ENCODE peak calls at places on chromosomes 5 and 9, in six cellular contexts. One of them, this sample, is unnamed.

GRCh38 chr9:77541600-77541999 is 106.5 kb downstream of the GNA14 start:
- DNase-seq in fibroblast of the aortic adventitia: no peak
- DNase-seq in left cardiac atrium: no peak
- DNase-seq in mucosa of gallbladder: no peak
- DNase-seq in cardiac septum: no peak
- DNase-seq in activated CD8-positive, alpha-beta T cell treated with anti-CD3 and anti-CD28 coated beads, Interleukin-2, amount 10 ng/mL, durations not matched to agents 7 days and 5 days: no peak
- DNase-seq in this sample: no peak

GRCh38 chr5:17897776-17898175 is 263.5 kb downstream of the TAF11L14 start:
- DNase-seq in left cardiac atrium: no peak
- DNase-seq in fibroblast of the aortic adventitia: no peak
- DNase-seq in mucosa of gallbladder: no peak
- DNase-seq in cardiac septum: no peak
- DNase-seq in activated CD8-positive, alpha-beta T cell treated with anti-CD3 and anti-CD28 coated beads, Interleukin-2, amount 10 ng/mL, durations not matched to agents 7 days and 5 days: no peak
- DNase-seq in this sample: no peak

GRCh38 chr9:2496934-2497333 is 124.7 kb upstream of the VLDLR start:
- DNase-seq in mucosa of gallbladder: no peak
- DNase-seq in cardiac septum: no peak
- DNase-seq in left cardiac atrium: no peak
- DNase-seq in fibroblast of the aortic adventitia: peak; percentile 57
- DNase-seq in activated CD8-positive, alpha-beta T cell treated with anti-CD3 and anti-CD28 coated beads, Interleukin-2, amount 10 ng/mL, durations not matched to agents 7 days and 5 days: no peak
- DNase-seq in this sample: no peak

GRCh38 chr9:132931178-132931735 is 13.2 kb downstream of the TSC1 start:
- DNase-seq in fibroblast of the aortic adventitia: no peak
- DNase-seq in activated CD8-positive, alpha-beta T cell treated with anti-CD3 and anti-CD28 coated beads, Interleukin-2, amount 10 ng/mL, durations not matched to agents 7 days and 5 days: no peak
- DNase-seq in mucosa of gallbladder: no peak
- DNase-seq in left cardiac atrium: no peak
- DNase-seq in cardiac septum: no peak
- DNase-seq in this sample: no peak

GRCh38 chr5:170443624-170444023 is 54.5 kb upstream of the KCNMB1 start:
- DNase-seq in activated CD8-positive, alpha-beta T cell treated with anti-CD3 and anti-CD28 coated beads, Interleukin-2, amount 10 ng/mL, durations not matched to agents 7 days and 5 days: no peak
- DNase-seq in cardiac septum: no peak
- DNase-seq in mucosa of gallbladder: no peak
- DNase-seq in fibroblast of the aortic adventitia: no peak
- DNase-seq in left cardiac atrium: no peak
- DNase-seq in this sample: no peak

GRCh38 chr9:5587024-5587423 is 41.9 kb upstream of the RIC1 start:
- DNase-seq in fibroblast of the aortic adventitia: peak; percentile 63
- DNase-seq in left cardiac atrium: no peak
- DNase-seq in mucosa of gallbladder: no peak
- DNase-seq in activated CD8-positive, alpha-beta T cell treated with anti-CD3 and anti-CD28 coated beads, Interleukin-2, amount 10 ng/mL, durations not matched to agents 7 days and 5 days: no peak
- DNase-seq in cardiac septum: no peak
- DNase-seq in this sample: no peak

GRCh38 chr9:77903666-77904248 is 127.9 kb downstream of the GNAQ start:
- DNase-seq in activated CD8-positive, alpha-beta T cell treated with anti-CD3 and anti-CD28 coated beads, Interleukin-2, amount 10 ng/mL, durations not matched to agents 7 days and 5 days: no peak
- DNase-seq in fibroblast of the aortic adventitia: peak; percentile 80
- DNase-seq in cardiac septum: no peak
- DNase-seq in mucosa of gallbladder: no peak
- DNase-seq in left cardiac atrium: no peak
- DNase-seq in this sample: no peak

GRCh38 chr5:116959843-116960242 is 385.2 kb upstream of the SEMA6A start:
- DNase-seq in fibroblast of the aortic adventitia: no peak
- DNase-seq in mucosa of gallbladder: no peak
- DNase-seq in activated CD8-positive, alpha-beta T cell treated with anti-CD3 and anti-CD28 coated beads, Interleukin-2, amount 10 ng/mL, durations not matched to agents 7 days and 5 days: no peak
- DNase-seq in left cardiac atrium: no peak
- DNase-seq in cardiac septum: no peak
- DNase-seq in this sample: no peak

GRCh38 chr5:17180957-17181723 is 36.3 kb upstream of the BASP1 start:
- DNase-seq in left cardiac atrium: no peak
- DNase-seq in cardiac septum: no peak
- DNase-seq in fibroblast of the aortic adventitia: peak; percentile 99
- DNase-seq in mucosa of gallbladder: no peak
- DNase-seq in activated CD8-positive, alpha-beta T cell treated with anti-CD3 and anti-CD28 coated beads, Interleukin-2, amount 10 ng/mL, durations not matched to agents 7 days and 5 days: no peak
- DNase-seq in this sample: no peak

GRCh38 chr5:179306191-179307005 is 38.9 kb downstream of the ADAMTS2 start:
- DNase-seq in cardiac septum: peak; percentile 36
- DNase-seq in mucosa of gallbladder: no peak
- DNase-seq in left cardiac atrium: no peak
- DNase-seq in activated CD8-positive, alpha-beta T cell treated with anti-CD3 and anti-CD28 coated beads, Interleukin-2, amount 10 ng/mL, durations not matched to agents 7 days and 5 days: no peak
- DNase-seq in fibroblast of the aortic adventitia: peak; percentile 56
- DNase-seq in this sample: peak; percentile 43

GRCh38 chr5:81183811-81184748 is 49.0 kb upstream of the CKMT2 start:
- DNase-seq in cardiac septum: no peak
- DNase-seq in activated CD8-positive, alpha-beta T cell treated with anti-CD3 and anti-CD28 coated beads, Interleukin-2, amount 10 ng/mL, durations not matched to agents 7 days and 5 days: no peak
- DNase-seq in left cardiac atrium: no peak
- DNase-seq in mucosa of gallbladder: no peak
- DNase-seq in fibroblast of the aortic adventitia: no peak
- DNase-seq in this sample: no peak

GRCh38 chr9:21589344-21590056 is 107.4 kb upstream of the IFNE start:
- DNase-seq in fibroblast of the aortic adventitia: no peak
- DNase-seq in mucosa of gallbladder: no peak
- DNase-seq in left cardiac atrium: no peak
- DNase-seq in activated CD8-positive, alpha-beta T cell treated with anti-CD3 and anti-CD28 coated beads, Interleukin-2, amount 10 ng/mL, durations not matched to agents 7 days and 5 days: no peak
- DNase-seq in cardiac septum: no peak
- DNase-seq in this sample: no peak

GRCh38 chr5:140296289-140296688 is 6.6 kb downstream of the PFDN1 start:
- DNase-seq in left cardiac atrium: no peak
- DNase-seq in fibroblast of the aortic adventitia: peak; percentile 47
- DNase-seq in mucosa of gallbladder: no peak
- DNase-seq in activated CD8-positive, alpha-beta T cell treated with anti-CD3 and anti-CD28 coated beads, Interleukin-2, amount 10 ng/mL, durations not matched to agents 7 days and 5 days: no peak
- DNase-seq in cardiac septum: no peak
- DNase-seq in this sample: no peak

GRCh38 chr9:82363236-82363635 is 374.7 kb downstream of the SPATA31D1 start:
- DNase-seq in fibroblast of the aortic adventitia: no peak
- DNase-seq in left cardiac atrium: no peak
- DNase-seq in mucosa of gallbladder: no peak
- DNase-seq in activated CD8-positive, alpha-beta T cell treated with anti-CD3 and anti-CD28 coated beads, Interleukin-2, amount 10 ng/mL, durations not matched to agents 7 days and 5 days: no peak
- DNase-seq in cardiac septum: no peak
- DNase-seq in this sample: no peak

GRCh38 chr9:133443982-133444381 is 15.8 kb upstream of the CACFD1 start:
- DNase-seq in fibroblast of the aortic adventitia: no peak
- DNase-seq in left cardiac atrium: no peak
- DNase-seq in cardiac septum: no peak
- DNase-seq in mucosa of gallbladder: no peak
- DNase-seq in activated CD8-positive, alpha-beta T cell treated with anti-CD3 and anti-CD28 coated beads, Interleukin-2, amount 10 ng/mL, durations not matched to agents 7 days and 5 days: no peak
- DNase-seq in this sample: no peak

GRCh38 chr9:136095028-136095494 is at the start of gene NACC2:
- DNase-seq in mucosa of gallbladder: peak; percentile 68
- DNase-seq in cardiac septum: peak; percentile 88
- DNase-seq in fibroblast of the aortic adventitia: peak; percentile 45
- DNase-seq in activated CD8-positive, alpha-beta T cell treated with anti-CD3 and anti-CD28 coated beads, Interleukin-2, amount 10 ng/mL, durations not matched to agents 7 days and 5 days: no peak
- DNase-seq in left cardiac atrium: peak; percentile 79
- DNase-seq in this sample: no peak

GRCh38 chr9:129712595-129713524 is 40.0 kb downstream of the PTGES start:
- DNase-seq in left cardiac atrium: no peak
- DNase-seq in mucosa of gallbladder: no peak
- DNase-seq in fibroblast of the aortic adventitia: peak; percentile 84
- DNase-seq in activated CD8-positive, alpha-beta T cell treated with anti-CD3 and anti-CD28 coated beads, Interleukin-2, amount 10 ng/mL, durations not matched to agents 7 days and 5 days: no peak
- DNase-seq in cardiac septum: no peak
- DNase-seq in this sample: peak; percentile 73

GRCh38 chr9:128068656-128069221 is 707 bp downstream of the SLC25A25 start:
- DNase-seq in cardiac septum: no peak
- DNase-seq in activated CD8-positive, alpha-beta T cell treated with anti-CD3 and anti-CD28 coated beads, Interleukin-2, amount 10 ng/mL, durations not matched to agents 7 days and 5 days: no peak
- DNase-seq in fibroblast of the aortic adventitia: no peak
- DNase-seq in left cardiac atrium: no peak
- DNase-seq in mucosa of gallbladder: no peak
- DNase-seq in this sample: no peak

GRCh38 chr9:135604437-135605237 is 34.7 kb downstream of the GLT6D1 start:
- DNase-seq in fibroblast of the aortic adventitia: no peak
- DNase-seq in activated CD8-positive, alpha-beta T cell treated with anti-CD3 and anti-CD28 coated beads, Interleukin-2, amount 10 ng/mL, durations not matched to agents 7 days and 5 days: no peak
- DNase-seq in cardiac septum: no peak
- DNase-seq in left cardiac atrium: no peak
- DNase-seq in mucosa of gallbladder: no peak
- DNase-seq in this sample: peak; percentile 65

GRCh38 chr9:13113751-13114150 is 165.7 kb downstream of the MPDZ start:
- DNase-seq in activated CD8-positive, alpha-beta T cell treated with anti-CD3 and anti-CD28 coated beads, Interleukin-2, amount 10 ng/mL, durations not matched to agents 7 days and 5 days: no peak
- DNase-seq in mucosa of gallbladder: no peak
- DNase-seq in left cardiac atrium: no peak
- DNase-seq in fibroblast of the aortic adventitia: peak; percentile 21
- DNase-seq in cardiac septum: no peak
- DNase-seq in this sample: no peak

GRCh38 chr9:124427281-124427680 is 12.0 kb upstream of the PSMB7 start:
- DNase-seq in mucosa of gallbladder: no peak
- DNase-seq in activated CD8-positive, alpha-beta T cell treated with anti-CD3 and anti-CD28 coated beads, Interleukin-2, amount 10 ng/mL, durations not matched to agents 7 days and 5 days: no peak
- DNase-seq in fibroblast of the aortic adventitia: no peak
- DNase-seq in cardiac septum: no peak
- DNase-seq in left cardiac atrium: no peak
- DNase-seq in this sample: no peak

GRCh38 chr5:160287378-160288051 is 24.8 kb downstream of the CCNJL start:
- DNase-seq in cardiac septum: peak; percentile 89
- DNase-seq in activated CD8-positive, alpha-beta T cell treated with anti-CD3 and anti-CD28 coated beads, Interleukin-2, amount 10 ng/mL, durations not matched to agents 7 days and 5 days: no peak
- DNase-seq in fibroblast of the aortic adventitia: peak; percentile 35
- DNase-seq in mucosa of gallbladder: peak; percentile 55
- DNase-seq in left cardiac atrium: peak; percentile 87
- DNase-seq in this sample: no peak

GRCh38 chr5:107669543-107670027 is 1.2 kb downstream of the EFNA5 start:
- DNase-seq in activated CD8-positive, alpha-beta T cell treated with anti-CD3 and anti-CD28 coated beads, Interleukin-2, amount 10 ng/mL, durations not matched to agents 7 days and 5 days: no peak
- DNase-seq in mucosa of gallbladder: peak; percentile 21
- DNase-seq in left cardiac atrium: peak; percentile 61
- DNase-seq in fibroblast of the aortic adventitia: peak; percentile 42
- DNase-seq in cardiac septum: peak; percentile 78
- DNase-seq in this sample: no peak

GRCh38 chr5:22649076-22649475 is 204.1 kb downstream of the CDH12 start:
- DNase-seq in activated CD8-positive, alpha-beta T cell treated with anti-CD3 and anti-CD28 coated beads, Interleukin-2, amount 10 ng/mL, durations not matched to agents 7 days and 5 days: no peak
- DNase-seq in left cardiac atrium: no peak
- DNase-seq in fibroblast of the aortic adventitia: no peak
- DNase-seq in mucosa of gallbladder: peak; percentile 51
- DNase-seq in cardiac septum: no peak
- DNase-seq in this sample: no peak

GRCh38 chr5:1371602-1372342 is 26.9 kb upstream of the CLPTM1L start:
- DNase-seq in activated CD8-positive, alpha-beta T cell treated with anti-CD3 and anti-CD28 coated beads, Interleukin-2, amount 10 ng/mL, durations not matched to agents 7 days and 5 days: no peak
- DNase-seq in cardiac septum: no peak
- DNase-seq in left cardiac atrium: no peak
- DNase-seq in fibroblast of the aortic adventitia: no peak
- DNase-seq in mucosa of gallbladder: no peak
- DNase-seq in this sample: no peak

GRCh38 chr5:174482549-174482948 is 241.8 kb upstream of the MSX2 start:
- DNase-seq in mucosa of gallbladder: no peak
- DNase-seq in cardiac septum: no peak
- DNase-seq in left cardiac atrium: no peak
- DNase-seq in activated CD8-positive, alpha-beta T cell treated with anti-CD3 and anti-CD28 coated beads, Interleukin-2, amount 10 ng/mL, durations not matched to agents 7 days and 5 days: no peak
- DNase-seq in fibroblast of the aortic adventitia: no peak
- DNase-seq in this sample: no peak

GRCh38 chr5:144697847-144698262 is 527.2 kb downstream of the KCTD16 start:
- DNase-seq in fibroblast of the aortic adventitia: peak; percentile 96
- DNase-seq in cardiac septum: no peak
- DNase-seq in activated CD8-positive, alpha-beta T cell treated with anti-CD3 and anti-CD28 coated beads, Interleukin-2, amount 10 ng/mL, durations not matched to agents 7 days and 5 days: no peak
- DNase-seq in mucosa of gallbladder: no peak
- DNase-seq in left cardiac atrium: no peak
- DNase-seq in this sample: no peak

GRCh38 chr5:2155556-2155955 is 272.8 kb upstream of the IRX4 start:
- DNase-seq in activated CD8-positive, alpha-beta T cell treated with anti-CD3 and anti-CD28 coated beads, Interleukin-2, amount 10 ng/mL, durations not matched to agents 7 days and 5 days: no peak
- DNase-seq in cardiac septum: no peak
- DNase-seq in fibroblast of the aortic adventitia: no peak
- DNase-seq in left cardiac atrium: no peak
- DNase-seq in mucosa of gallbladder: no peak
- DNase-seq in this sample: no peak

GRCh38 chr9:129038109-129038852 is 1.9 kb downstream of the MIGA2 start:
- DNase-seq in mucosa of gallbladder: peak; percentile 18
- DNase-seq in left cardiac atrium: peak; percentile 58
- DNase-seq in cardiac septum: no peak
- DNase-seq in fibroblast of the aortic adventitia: no peak
- DNase-seq in activated CD8-positive, alpha-beta T cell treated with anti-CD3 and anti-CD28 coated beads, Interleukin-2, amount 10 ng/mL, durations not matched to agents 7 days and 5 days: no peak
- DNase-seq in this sample: no peak

GRCh38 chr5:96807099-96807654 is 568 bp downstream of the ERAP1 start:
- DNase-seq in activated CD8-positive, alpha-beta T cell treated with anti-CD3 and anti-CD28 coated beads, Interleukin-2, amount 10 ng/mL, durations not matched to agents 7 days and 5 days: peak; percentile 54
- DNase-seq in cardiac septum: peak; percentile 92
- DNase-seq in left cardiac atrium: peak; percentile 86
- DNase-seq in mucosa of gallbladder: peak; percentile 69
- DNase-seq in fibroblast of the aortic adventitia: peak; percentile 57
- DNase-seq in this sample: peak; percentile 89

GRCh38 chr9:75170898-75171360 is 82.6 kb downstream of the OSTF1 start:
- DNase-seq in left cardiac atrium: no peak
- DNase-seq in fibroblast of the aortic adventitia: peak; percentile 34
- DNase-seq in cardiac septum: no peak
- DNase-seq in activated CD8-positive, alpha-beta T cell treated with anti-CD3 and anti-CD28 coated beads, Interleukin-2, amount 10 ng/mL, durations not matched to agents 7 days and 5 days: no peak
- DNase-seq in mucosa of gallbladder: no peak
- DNase-seq in this sample: no peak

GRCh38 chr5:41306005-41306404 is 92.7 kb upstream of the C6 start:
- DNase-seq in fibroblast of the aortic adventitia: no peak
- DNase-seq in left cardiac atrium: no peak
- DNase-seq in activated CD8-positive, alpha-beta T cell treated with anti-CD3 and anti-CD28 coated beads, Interleukin-2, amount 10 ng/mL, durations not matched to agents 7 days and 5 days: no peak
- DNase-seq in mucosa of gallbladder: no peak
- DNase-seq in cardiac septum: no peak
- DNase-seq in this sample: no peak

GRCh38 chr5:107764282-107764681 is 93.5 kb upstream of the EFNA5 start:
- DNase-seq in cardiac septum: no peak
- DNase-seq in activated CD8-positive, alpha-beta T cell treated with anti-CD3 and anti-CD28 coated beads, Interleukin-2, amount 10 ng/mL, durations not matched to agents 7 days and 5 days: no peak
- DNase-seq in fibroblast of the aortic adventitia: no peak
- DNase-seq in mucosa of gallbladder: no peak
- DNase-seq in left cardiac atrium: no peak
- DNase-seq in this sample: no peak

GRCh38 chr5:177440211-177440989 is 6.2 kb upstream of the PRR7 start:
- DNase-seq in activated CD8-positive, alpha-beta T cell treated with anti-CD3 and anti-CD28 coated beads, Interleukin-2, amount 10 ng/mL, durations not matched to agents 7 days and 5 days: no peak
- DNase-seq in mucosa of gallbladder: no peak
- DNase-seq in fibroblast of the aortic adventitia: no peak
- DNase-seq in cardiac septum: no peak
- DNase-seq in left cardiac atrium: no peak
- DNase-seq in this sample: no peak